ENCODE peak calls at places on chromosome 7, in nine cellular contexts. One of them, this sample, is unnamed.

GRCh38 chr7:135317676-135318326 is 84.2 kb downstream of the STRA8 start:
- DNase-seq in GM23338: peak
- DNase-seq in SK-N-SH: no peak
- DNase-seq in Panc1: no peak
- DNase-seq in HCT116: no peak
- DNase-seq in GM12891: no peak
- DNase-seq in upper lobe of left lung: no peak
- DNase-seq in breast epithelium: no peak
- DNase-seq in HL-60: no peak
- DNase-seq in this sample: no peak

GRCh38 chr7:46764100-46764941 is 817.6 kb downstream of the TNS3 start:
- DNase-seq in GM23338: no peak
- DNase-seq in SK-N-SH: no peak
- DNase-seq in Panc1: peak
- DNase-seq in HCT116: peak
- DNase-seq in GM12891: no peak
- DNase-seq in upper lobe of left lung: no peak
- DNase-seq in breast epithelium: no peak
- DNase-seq in HL-60: no peak
- DNase-seq in this sample: no peak

GRCh38 chr7:46544396-46545008 is 623.4 kb upstream of the IGFBP3 start:
- DNase-seq in GM23338: no peak
- DNase-seq in SK-N-SH: no peak
- DNase-seq in Panc1: peak
- DNase-seq in HCT116: peak
- DNase-seq in GM12891: no peak
- DNase-seq in upper lobe of left lung: no peak
- DNase-seq in breast epithelium: no peak
- DNase-seq in HL-60: no peak
- DNase-seq in this sample: no peak

GRCh38 chr7:138872576-138872975 is 74.6 kb upstream of the ATP6V0A4 start:
- DNase-seq in GM23338: no peak
- DNase-seq in SK-N-SH: no peak
- DNase-seq in Panc1: no peak
- DNase-seq in HCT116: peak
- DNase-seq in GM12891: no peak
- DNase-seq in upper lobe of left lung: no peak
- DNase-seq in breast epithelium: no peak
- DNase-seq in HL-60: no peak
- DNase-seq in this sample: no peak

GRCh38 chr7:108086546-108086945 is 43.6 kb downstream of the LAMB4 start:
- DNase-seq in GM23338: no peak
- DNase-seq in SK-N-SH: no peak
- DNase-seq in Panc1: no peak
- DNase-seq in HCT116: no peak
- DNase-seq in GM12891: no peak
- DNase-seq in upper lobe of left lung: no peak
- DNase-seq in breast epithelium: no peak
- DNase-seq in HL-60: no peak
- DNase-seq in this sample: no peak

GRCh38 chr7:31648288-31648687 is 38.7 kb upstream of the PPP1R17 start:
- DNase-seq in GM23338: peak
- DNase-seq in SK-N-SH: no peak
- DNase-seq in Panc1: no peak
- DNase-seq in HCT116: no peak
- DNase-seq in GM12891: no peak
- DNase-seq in upper lobe of left lung: no peak
- DNase-seq in breast epithelium: no peak
- DNase-seq in HL-60: no peak
- DNase-seq in this sample: no peak

GRCh38 chr7:30201161-30201666 is 66.4 kb downstream of the MTURN start:
- DNase-seq in GM23338: no peak
- DNase-seq in SK-N-SH: no peak
- DNase-seq in Panc1: no peak
- DNase-seq in HCT116: no peak
- DNase-seq in GM12891: no peak
- DNase-seq in upper lobe of left lung: no peak
- DNase-seq in breast epithelium: no peak
- DNase-seq in HL-60: no peak
- DNase-seq in this sample: no peak

GRCh38 chr7:6588566-6588965 is 1.3 kb upstream of the INTS15 start:
- DNase-seq in GM23338: no peak
- DNase-seq in SK-N-SH: no peak
- DNase-seq in Panc1: no peak
- DNase-seq in HCT116: no peak
- DNase-seq in GM12891: no peak
- DNase-seq in upper lobe of left lung: no peak
- DNase-seq in breast epithelium: no peak
- DNase-seq in HL-60: no peak
- DNase-seq in this sample: no peak

GRCh38 chr7:93146036-93146435 is 2.1 kb downstream of the SAMD9L start:
- DNase-seq in GM23338: peak
- DNase-seq in SK-N-SH: no peak
- DNase-seq in Panc1: no peak
- DNase-seq in HCT116: no peak
- DNase-seq in GM12891: no peak
- DNase-seq in upper lobe of left lung: no peak
- DNase-seq in breast epithelium: no peak
- DNase-seq in HL-60: no peak
- DNase-seq in this sample: no peak

GRCh38 chr7:68821846-68822245 is 776.4 kb upstream of the AUTS2 start:
- DNase-seq in GM23338: no peak
- DNase-seq in SK-N-SH: peak
- DNase-seq in Panc1: no peak
- DNase-seq in HCT116: no peak
- DNase-seq in GM12891: no peak
- DNase-seq in upper lobe of left lung: no peak
- DNase-seq in breast epithelium: no peak
- DNase-seq in HL-60: no peak
- DNase-seq in this sample: no peak

GRCh38 chr7:29921404-29922010 is 68.1 kb downstream of the SCRN1 start:
- DNase-seq in GM23338: peak
- DNase-seq in SK-N-SH: peak
- DNase-seq in Panc1: peak
- DNase-seq in HCT116: peak
- DNase-seq in GM12891: peak
- DNase-seq in upper lobe of left lung: no peak
- DNase-seq in breast epithelium: no peak
- DNase-seq in HL-60: peak
- DNase-seq in this sample: peak

GRCh38 chr7:117219485-117219884 is 103.4 kb downstream of the WNT2 start:
- DNase-seq in GM23338: no peak
- DNase-seq in SK-N-SH: no peak
- DNase-seq in Panc1: no peak
- DNase-seq in HCT116: no peak
- DNase-seq in GM12891: no peak
- DNase-seq in upper lobe of left lung: no peak
- DNase-seq in breast epithelium: no peak
- DNase-seq in HL-60: no peak
- DNase-seq in this sample: no peak

GRCh38 chr7:148708026-148708685 is 9.5 kb downstream of the CUL1 start:
- DNase-seq in GM23338: no peak
- DNase-seq in SK-N-SH: no peak
- DNase-seq in Panc1: no peak
- DNase-seq in HCT116: no peak
- DNase-seq in GM12891: no peak
- DNase-seq in upper lobe of left lung: no peak
- DNase-seq in breast epithelium: no peak
- DNase-seq in HL-60: peak
- DNase-seq in this sample: no peak

DNA sequence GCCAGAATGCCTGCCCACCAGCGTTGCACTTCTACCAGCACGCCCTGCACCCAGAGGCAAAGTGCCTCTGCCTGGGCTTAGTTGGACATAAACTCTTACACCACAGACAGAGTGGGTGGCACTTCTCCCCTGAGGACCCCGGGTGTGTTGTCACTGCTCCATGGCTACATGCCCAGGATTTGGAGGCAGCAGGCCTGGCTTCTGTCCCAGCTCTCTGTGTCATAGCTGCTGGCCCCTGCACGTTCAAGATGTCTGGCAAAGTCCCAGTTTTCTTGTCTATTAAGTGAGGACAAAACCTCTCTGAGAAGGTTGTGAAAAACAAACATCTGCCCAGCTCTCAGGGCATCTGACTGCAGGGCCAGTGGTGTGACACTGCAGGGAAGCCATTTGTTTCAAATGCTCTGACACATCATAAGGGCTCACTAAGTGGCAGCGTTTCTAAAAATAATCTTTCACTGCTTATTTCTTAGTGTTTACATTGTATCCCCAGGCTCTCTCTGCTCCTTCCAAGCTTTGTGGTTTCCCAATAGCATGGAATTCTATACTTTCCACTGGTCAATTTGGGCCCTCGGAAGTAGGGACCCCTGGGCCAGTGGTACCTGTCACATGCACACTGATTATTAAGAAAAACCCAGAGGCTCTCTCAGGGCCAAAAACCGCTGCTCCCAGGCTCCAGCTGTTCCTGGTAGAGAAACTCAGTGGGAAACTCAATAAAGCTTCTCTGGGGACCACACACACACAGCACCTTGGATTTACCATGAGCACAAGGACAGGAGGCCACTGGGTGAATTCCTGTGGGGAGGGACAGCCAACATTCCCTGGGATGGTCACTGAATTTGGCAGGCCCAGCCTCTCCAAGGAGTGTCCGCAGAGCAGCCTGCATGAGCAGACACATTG is 86.2 kb upstream of the ANLN start:
- DNase-seq in GM23338: no peak
- DNase-seq in SK-N-SH: peak
- DNase-seq in Panc1: peak
- DNase-seq in HCT116: peak
- DNase-seq in GM12891: no peak
- DNase-seq in upper lobe of left lung: no peak
- DNase-seq in breast epithelium: peak
- DNase-seq in HL-60: no peak
- DNase-seq in this sample: no peak
- TF ChIP-seq POLR2AphosphoS5 in GM23338: no peak
- TF ChIP-seq POLR2AphosphoS5 in SK-N-SH: peak
- TF ChIP-seq POLR2AphosphoS5 in Panc1: no peak
- TF ChIP-seq POLR2AphosphoS5 in HCT116: peak
- TF ChIP-seq POLR2AphosphoS5 in GM12891: no peak
- TF ChIP-seq POLR2AphosphoS5 in upper lobe of left lung: peak
- TF ChIP-seq POLR2AphosphoS5 in breast epithelium: peak
- TF ChIP-seq POLR2AphosphoS5 in HL-60: no peak
- TF ChIP-seq POLR2AphosphoS5 in this sample: no peak

DNA sequence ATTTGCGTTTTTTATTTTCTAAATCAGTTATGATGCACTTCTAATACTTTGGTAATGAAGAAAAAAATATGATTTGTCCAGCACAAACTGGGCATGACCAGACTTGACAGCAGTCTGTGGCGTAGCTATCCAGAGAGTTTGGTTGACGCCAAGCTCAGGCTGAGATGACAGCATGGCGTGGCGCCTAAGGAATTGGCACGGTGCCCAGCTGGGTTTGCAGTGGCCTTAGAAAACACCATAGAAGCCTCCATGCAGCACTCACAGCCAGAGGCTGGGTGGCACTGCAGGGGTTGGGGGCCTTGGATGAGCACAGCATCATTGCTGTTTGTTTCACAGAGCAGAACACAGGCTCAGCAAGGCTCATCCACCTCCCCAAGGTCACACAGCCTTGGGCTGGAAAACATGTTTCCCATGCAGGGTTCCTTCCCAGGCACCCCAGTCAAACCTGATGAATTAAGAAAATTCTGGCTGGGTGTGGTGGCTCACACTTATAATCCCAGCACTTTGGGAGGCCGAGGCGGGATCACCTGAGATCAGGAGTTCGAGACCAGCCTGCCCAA is 88.9 kb downstream of the GTF2IRD1 start:
- DNase-seq in GM23338: no peak
- DNase-seq in SK-N-SH: peak
- DNase-seq in Panc1: no peak
- DNase-seq in HCT116: no peak
- DNase-seq in GM12891: no peak
- DNase-seq in upper lobe of left lung: no peak
- DNase-seq in breast epithelium: no peak
- DNase-seq in HL-60: no peak
- DNase-seq in this sample: no peak
- TF ChIP-seq POLR2AphosphoS5 in GM23338: no peak
- TF ChIP-seq POLR2AphosphoS5 in SK-N-SH: no peak
- TF ChIP-seq POLR2AphosphoS5 in Panc1: no peak
- TF ChIP-seq POLR2AphosphoS5 in HCT116: no peak
- TF ChIP-seq POLR2AphosphoS5 in GM12891: no peak
- TF ChIP-seq POLR2AphosphoS5 in upper lobe of left lung: no peak
- TF ChIP-seq POLR2AphosphoS5 in breast epithelium: no peak
- TF ChIP-seq POLR2AphosphoS5 in HL-60: no peak
- TF ChIP-seq POLR2AphosphoS5 in this sample: no peak

DNA sequence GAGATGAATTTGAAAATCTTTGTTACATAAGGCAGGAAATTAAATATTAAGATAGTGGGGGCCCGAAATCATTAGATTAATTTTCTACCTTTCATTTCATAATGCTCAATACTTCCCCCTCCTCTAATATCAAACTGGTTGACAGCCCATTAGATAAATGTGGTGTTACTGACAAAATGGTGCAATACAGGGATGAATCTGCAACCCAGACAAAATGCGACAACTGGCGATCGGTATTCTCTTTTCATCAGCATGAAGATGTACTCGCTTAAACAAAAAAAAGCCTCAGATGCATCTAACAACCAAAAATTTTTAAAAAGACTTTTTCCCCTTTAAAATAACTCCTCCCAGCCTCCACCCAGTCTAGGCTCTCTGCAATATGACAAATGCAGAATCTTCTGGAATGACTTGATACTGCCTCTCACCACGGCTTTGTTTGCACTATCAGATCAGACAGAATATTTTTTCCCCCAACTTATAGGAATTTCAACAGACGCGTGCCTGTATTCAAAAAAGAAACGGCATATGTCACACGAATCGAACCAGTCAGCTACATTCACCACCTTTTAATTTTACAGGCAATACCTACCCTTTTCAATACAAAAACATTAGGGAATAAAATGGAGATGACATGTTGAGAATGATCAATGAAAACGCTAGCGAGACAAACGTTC is 1.3 kb downstream of the YWHAG start:
- DNase-seq in GM23338: no peak
- DNase-seq in SK-N-SH: no peak
- DNase-seq in Panc1: no peak
- DNase-seq in HCT116: no peak
- DNase-seq in GM12891: no peak
- DNase-seq in upper lobe of left lung: no peak
- DNase-seq in breast epithelium: no peak
- DNase-seq in HL-60: no peak
- DNase-seq in this sample: no peak
- TF ChIP-seq POLR2AphosphoS5 in GM23338: no peak
- TF ChIP-seq POLR2AphosphoS5 in SK-N-SH: no peak
- TF ChIP-seq POLR2AphosphoS5 in Panc1: no peak
- TF ChIP-seq POLR2AphosphoS5 in HCT116: no peak
- TF ChIP-seq POLR2AphosphoS5 in GM12891: no peak
- TF ChIP-seq POLR2AphosphoS5 in upper lobe of left lung: no peak
- TF ChIP-seq POLR2AphosphoS5 in breast epithelium: no peak
- TF ChIP-seq POLR2AphosphoS5 in HL-60: no peak
- TF ChIP-seq POLR2AphosphoS5 in this sample: no peak

GRCh38 chr7:34069676-34070075 is 164.3 kb downstream of the BMPER start:
- DNase-seq in GM23338: no peak
- DNase-seq in SK-N-SH: no peak
- DNase-seq in Panc1: no peak
- DNase-seq in HCT116: no peak
- DNase-seq in GM12891: no peak
- DNase-seq in upper lobe of left lung: no peak
- DNase-seq in breast epithelium: no peak
- DNase-seq in HL-60: no peak
- DNase-seq in this sample: no peak
- TF ChIP-seq POLR2AphosphoS5 in GM23338: no peak
- TF ChIP-seq POLR2AphosphoS5 in SK-N-SH: no peak
- TF ChIP-seq POLR2AphosphoS5 in Panc1: no peak
- TF ChIP-seq POLR2AphosphoS5 in HCT116: no peak
- TF ChIP-seq POLR2AphosphoS5 in GM12891: no peak
- TF ChIP-seq POLR2AphosphoS5 in upper lobe of left lung: no peak
- TF ChIP-seq POLR2AphosphoS5 in breast epithelium: no peak
- TF ChIP-seq POLR2AphosphoS5 in HL-60: no peak
- TF ChIP-seq POLR2AphosphoS5 in this sample: no peak

This sample was measured in GM12892.